ENCODE peak calls at places on chromosomes 11 and 22, in eight cellular contexts. Q is endothelial cell; U is HT1080; F is mammary epithelial cell; B is stimulated activated CD4-positive, alpha-beta T cell treated with anti-CD3 and anti-CD28 coated beads, TNF-alpha, amount 100 ng/mL, for 1 hour; O is HFFc6; V is midbrain; L is cardiac muscle cell. E is an unnamed sample.

GRCh38 chr11:112085822-112086421 is 634 bp downstream of the TIMM8B start:
- DNase-seq in Q (no peak), U (no peak), F (peak; percentile 33), B (no peak), O (peak; percentile 22), V (no peak), L (peak; percentile 39), E (no peak)

GRCh38 chr11:47376543-47377371 is 1.6 kb downstream of the SPI1 start:
- DNase-seq in Q (no peak), U (no peak), F (no peak), B (no peak), O (no peak), V (no peak), L (no peak), E (no peak)

GRCh38 chr11:100735949-100736675 is 49.0 kb downstream of the ARHGAP42 start:
- DNase-seq in Q (no peak), U (no peak), F (peak; percentile 32), B (no peak), O (no peak), V (no peak), L (no peak), E (no peak)

GRCh38 chr11:117657801-117658200 is 139.2 kb downstream of the DSCAML1 start:
- DNase-seq in Q (no peak), U (no peak), F (no peak), B (no peak), O (no peak), V (peak; percentile 76), L (no peak), E (no peak)

GRCh38 chr11:47378011-47378835 is at the start of gene SPI1:
- DNase-seq in Q (no peak), U (no peak), F (no peak), B (no peak), O (no peak), V (peak; percentile 24), L (peak; percentile 49), E (no peak)

GRCh38 chr11:117020287-117020686 is 77.9 kb downstream of the SIK3 start:
- DNase-seq in Q (no peak), U (no peak), F (no peak), B (no peak), O (no peak), V (no peak), L (no peak), E (no peak)

GRCh38 chr22:36819112-36819511 is 2.3 kb upstream of the PVALB start:
- DNase-seq in Q (no peak), U (no peak), F (no peak), B (no peak), O (no peak), V (no peak), L (no peak), E (no peak)

GRCh38 chr11:93842461-93842860 is 8.0 kb downstream of the VSTM5 start:
- DNase-seq in Q (no peak), U (peak; percentile 89), F (peak; percentile 86), B (no peak), O (peak; percentile 77), V (no peak), L (no peak), E (no peak)

GRCh38 chr11:27699242-27699925 is 871 bp downstream of the BDNF start:
- DNase-seq in Q (no peak), U (peak; percentile 43), F (no peak), B (no peak), O (no peak), V (no peak), L (peak; percentile 47), E (no peak)

GRCh38 chr11:75924966-75925784 is 110.2 kb downstream of the UVRAG start:
- DNase-seq in Q (no peak), U (peak; percentile 5), F (peak; percentile 42), B (no peak), O (peak; percentile 5), V (no peak), L (no peak), E (no peak)

GRCh38 chr11:110776091-110776490 is 63.9 kb upstream of the ARHGAP20 start:
- DNase-seq in Q (no peak), U (peak; percentile 14), F (no peak), B (no peak), O (no peak), V (no peak), L (no peak), E (no peak)

GRCh38 chr11:72577271-72577681 is 96.9 kb downstream of the PDE2A start:
- DNase-seq in Q (no peak), U (no peak), F (no peak), B (no peak), O (no peak), V (no peak), L (no peak), E (no peak)

GRCh38 chr11:125494987-125495725 is 909 bp downstream of the FEZ1 start:
- DNase-seq in Q (peak; percentile 48), U (no peak), F (peak; percentile 74), B (no peak), O (no peak), V (peak; percentile 61), L (peak; percentile 59), E (no peak)

GRCh38 chr22:46459347-46460065 is 77.9 kb downstream of the CELSR1 start:
- DNase-seq in Q (no peak), U (no peak), F (no peak), B (no peak), O (no peak), V (no peak), L (no peak), E (no peak)

GRCh38 chr11:62688481-62688880 is 849 bp downstream of the LRRN4CL start:
- DNase-seq in Q (no peak), U (no peak), F (no peak), B (no peak), O (no peak), V (no peak), L (no peak), E (no peak)

GRCh38 chr22:44737414-44738346 is 14.7 kb upstream of the ARHGAP8 start:
- DNase-seq in Q (no peak), U (no peak), F (no peak), B (no peak), O (no peak), V (no peak), L (no peak), E (no peak)

GRCh38 chr22:46547179-46547882 is 9.9 kb upstream of the CELSR1 start:
- DNase-seq in Q (no peak), U (peak; percentile 83), F (peak; percentile 89), B (no peak), O (peak; percentile 91), V (no peak), L (peak; percentile 71), E (no peak)

GRCh38 chr11:78350646-78351165 is 66.9 kb downstream of the GAB2 start:
- DNase-seq in Q (peak; percentile 22), U (peak; percentile 15), F (no peak), B (no peak), O (peak; percentile 20), V (peak; percentile 77), L (no peak), E (no peak)

GRCh38 chr11:116782728-116783127 is 5.1 kb downstream of the ZPR1 start:
- DNase-seq in Q (no peak), U (peak; percentile 54), F (peak; percentile 20), B (no peak), O (peak; percentile 39), V (no peak), L (no peak), E (no peak)